ENCODE peak calls at places on chromosome 17, in eight cellular contexts. U is heart left ventricle, Z is T47D, R is NCI-H1092, B is left colon, O is SW 1271, W is globus pallidus, S is cortex of kidney. M is an unnamed sample.

GRCh38 chr17:82346342-82347300 is 12.4 kb upstream of the TEX19 start:
- DNase-seq in S (no peak), Z (no peak), W (no peak), U (no peak), R (no peak), O (no peak), B (peak; percentile 39), M (no peak)

GRCh38 chr17:70344356-70345060 is 175.2 kb downstream of the KCNJ2 start:
- DNase-seq in B (no peak), O (no peak), U (no peak), R (no peak), W (peak; percentile 7), Z (no peak), S (no peak), M (no peak)

GRCh38 chr17:61064087-61064951 is 335.3 kb upstream of the TBX2 start:
- DNase-seq in B (no peak), W (no peak), O (no peak), S (no peak), Z (no peak), R (no peak), U (no peak), M (no peak)

GRCh38 chr17:41982026-41982989 is 15.7 kb downstream of the CNP start:
- DNase-seq in O (no peak), S (no peak), U (no peak), Z (no peak), R (no peak), B (no peak), W (no peak), M (no peak)

GRCh38 chr17:63276821-63277220 is 169.3 kb downstream of the CYB561 start:
- DNase-seq in O (no peak), S (no peak), W (no peak), B (no peak), Z (no peak), R (no peak), U (no peak), M (no peak)

GRCh38 chr17:35540589-35541404 is 3.3 kb upstream of the SLFN12L start:
- DNase-seq in S (no peak), Z (no peak), B (peak; percentile 37), U (peak; percentile 40), O (peak; percentile 33), W (no peak), R (no peak), M (peak; percentile 46)

GRCh38 chr17:8161289-8162231 is 1.2 kb downstream of the VAMP2 start:
- DNase-seq in W (no peak), R (no peak), U (no peak), Z (no peak), O (no peak), B (no peak), S (no peak), M (no peak)

GRCh38 chr17:6473128-6473767 is 29.0 kb downstream of the PIMREG start:
- DNase-seq in S (no peak), B (peak; percentile 83), U (peak; percentile 69), Z (peak; percentile 69), W (peak; percentile 47), O (peak; percentile 61), R (peak; percentile 4), M (peak; percentile 83)

GRCh38 chr17:77821114-77821513 is 137.4 kb upstream of the TNRC6C start:
- DNase-seq in Z (peak; percentile 54), O (no peak), W (peak; percentile 26), B (no peak), R (peak; percentile 14), S (no peak), U (peak; percentile 40), M (no peak)

GRCh38 chr17:10022416-10022815 is 117.3 kb upstream of the RCVRN start:
- DNase-seq in O (no peak), R (no peak), W (peak; percentile 51), U (peak; percentile 33), B (no peak), S (no peak), Z (no peak), M (no peak)

GRCh38 chr17:48045270-48046001 is 2.7 kb upstream of the NFE2L1 start:
- DNase-seq in U (no peak), Z (no peak), B (no peak), R (no peak), S (no peak), O (no peak), W (no peak), M (no peak)

GRCh38 chr17:4101127-4101798 is 41.6 kb downstream of the ZZEF1 start:
- DNase-seq in O (no peak), R (no peak), U (no peak), W (peak; percentile 52), S (no peak), B (no peak), Z (no peak), M (peak; percentile 53)